ENCODE peak calls at places on chromosomes 1 and 21, in six cellular contexts. P is HTR-8/SVneo; M is SHP77; F is CD4-positive, CD25-positive, alpha-beta regulatory T cell; X is tibial artery; N is NCI-H774. Q is an unnamed sample.

GRCh38 chr1:2322065-2322571 is 69.2 kb downstream of the MORN1 start:
- DNase-seq in N (no peak), F (no peak), X (peak), P (no peak), M (no peak), Q (peak)

GRCh38 chr1:108897865-108898720 is 21.3 kb downstream of the GPSM2 start:
- DNase-seq in F (peak), N (peak), X (no peak), M (peak), P (no peak), Q (no peak)

GRCh38 chr1:1353389-1354151 is 4.4 kb upstream of the DVL1 start:
- DNase-seq in N (no peak), F (no peak), X (no peak), M (no peak), P (no peak), Q (peak)

GRCh38 chr1:229718177-229718576 is 92.1 kb downstream of the URB2 start:
- DNase-seq in F (no peak), N (no peak), M (no peak), X (no peak), P (no peak), Q (no peak)

GRCh38 chr21:38797470-38797869 is 8.3 kb upstream of the ETS2 start:
- DNase-seq in F (no peak), P (peak), X (no peak), M (no peak), N (no peak), Q (no peak)

GRCh38 chr1:79128726-79129125 is 122.2 kb upstream of the ADGRL4 start:
- DNase-seq in X (no peak), M (peak), F (no peak), P (peak), N (no peak), Q (no peak)

GRCh38 chr1:58942759-58943191 is 158.9 kb upstream of the JUN start:
- DNase-seq in X (no peak), N (no peak), F (peak), M (no peak), P (no peak), Q (no peak)

GRCh38 chr1:231678021-231678432 is 51.4 kb downstream of the DISC1 start:
- DNase-seq in N (no peak), F (no peak), M (no peak), X (no peak), P (peak), Q (no peak)

GRCh38 chr1:1671365-1672119 is 12.7 kb upstream of the CDK11B start:
- DNase-seq in X (peak), M (no peak), N (no peak), P (no peak), F (no peak), Q (no peak)

GRCh38 chr1:145849356-145850165 is 4.1 kb downstream of the NUDT17 start:
- DNase-seq in N (no peak), M (no peak), F (no peak), X (no peak), P (peak), Q (no peak)

GRCh38 chr1:168386949-168387586 is 106.4 kb downstream of the TBX19 start:
- DNase-seq in M (peak), X (no peak), N (peak), P (no peak), F (peak), Q (peak)

GRCh38 chr1:38114231-38114630 is 67.6 kb upstream of the POU3F1 start:
- DNase-seq in X (no peak), M (no peak), P (no peak), N (no peak), F (peak), Q (no peak)

GRCh38 chr1:27628712-27629111 is 6.3 kb downstream of the FGR start:
- DNase-seq in N (no peak), X (no peak), M (no peak), P (no peak), F (no peak), Q (no peak)

GRCh38 chr1:6317101-6317760 is 56.3 kb upstream of the GPR153 start:
- DNase-seq in M (no peak), X (no peak), P (no peak), F (no peak), N (no peak), Q (no peak)

GRCh38 chr1:161159915-161160248 is 582 bp downstream of the USP21 start:
- DNase-seq in F (peak), X (no peak), P (no peak), N (no peak), M (no peak), Q (no peak)

GRCh38 chr21:31530918-31531705 is 128.4 kb upstream of the SOD1 start:
- DNase-seq in X (no peak), M (peak), N (peak), P (no peak), F (no peak), Q (no peak)

GRCh38 chr1:110455151-110455550 is 4.2 kb downstream of the PROK1 start:
- DNase-seq in F (no peak), X (no peak), P (no peak), M (no peak), N (no peak), Q (peak)

GRCh38 chr1:158124034-158124433 is 56.7 kb upstream of the CD1D start:
- DNase-seq in F (no peak), P (no peak), N (no peak), X (no peak), M (peak), Q (no peak)

GRCh38 chr21:25500598-25500997 is 106.7 kb downstream of the MRPL39 start:
- DNase-seq in X (no peak), F (no peak), N (no peak), M (no peak), P (no peak), Q (no peak)

GRCh38 chr21:15788847-15789548 is 59.2 kb downstream of the USP25 start:
- DNase-seq in X (no peak), F (no peak), M (no peak), P (peak), N (no peak), Q (no peak)

GRCh38 chr1:206851611-206852010 is 13.8 kb upstream of the IL20 start:
- DNase-seq in F (no peak), X (no peak), P (no peak), N (no peak), M (no peak), Q (no peak)

GRCh38 chr21:32101206-32101763 is 177.6 kb downstream of the MIS18A start:
- DNase-seq in N (no peak), X (no peak), P (no peak), M (no peak), F (no peak), Q (no peak)